ENCODE peak calls at places on chromosomes 11 and 22, in seven cellular contexts. A, K, B, E, X, F and L are unnamed samples. For H3K4me1, the result is how much of the 10 kb centered on the place peaks cover.

GRCh38 chr11:108286369-108286768 is 63.5 kb downstream of the ATM start:
- DNase-seq in A (no peak), K (no peak), B (no peak), E (no peak), X (no peak), F (no peak), L (no peak)

GRCh38 chr22:38284042-38284402 is 11.2 kb upstream of the TMEM184B start:
- DNase-seq in A (no peak), K (peak), B (peak), E (no peak), X (no peak), F (peak), L (no peak)

GRCh38 chr11:24903555-24903954 is 406.7 kb downstream of the LUZP2 start:
- DNase-seq in A (no peak), K (no peak), B (no peak), E (no peak), X (no peak), F (no peak), L (no peak)

GRCh38 chr22:39181778-39182177 is 29.3 kb upstream of the CBX7 start:
- DNase-seq in A (no peak), K (no peak), B (no peak), E (no peak), X (no peak), F (no peak), L (no peak)

GRCh38 chr11:11218287-11218986 is 134.6 kb downstream of the CSNK2A3 start:
- DNase-seq in A (no peak), K (no peak), B (no peak), E (no peak), X (no peak), F (peak), L (no peak)

GRCh38 chr22:37959231-37959825 is 5.8 kb downstream of the POLR2F start:
- DNase-seq in A (no peak), K (no peak), B (no peak), E (no peak), X (no peak), F (no peak), L (no peak)

GRCh38 chr11:77109236-77110019 is 6.8 kb downstream of the OMP start:
- DNase-seq in A (no peak), K (peak), B (no peak), E (no peak), X (no peak), F (no peak), L (no peak)

GRCh38 chr11:77126861-77127673 is 979 bp upstream of the MYO7A start:
- DNase-seq in A (peak), K (peak), B (peak), E (peak), X (no peak), F (peak), L (peak)

GRCh38 chr11:72634016-72634415 is 40.2 kb downstream of the PDE2A start:
- DNase-seq in A (no peak), K (no peak), B (no peak), E (no peak), X (no peak), F (no peak), L (no peak)

GRCh38 chr11:27216268-27217149 is 146.5 kb downstream of the CCDC34 start:
- DNase-seq in A (no peak), K (peak), B (peak), E (no peak), X (no peak), F (peak), L (no peak)

GRCh38 chr11:41499429-41499828 is 40.0 kb upstream of the LRRC4C start:
- DNase-seq in A (no peak), K (no peak), B (no peak), E (peak), X (no peak), F (no peak), L (no peak)

GRCh38 chr11:64624869-64625481 is 34.0 kb downstream of the SLC22A12 start:
- DNase-seq in A (no peak), K (no peak), B (no peak), E (no peak), X (no peak), F (no peak), L (no peak)

GRCh38 chr11:86722041-86722440 is 49.6 kb upstream of the ME3 start:
- DNase-seq in A (no peak), K (peak), B (no peak), E (no peak), X (no peak), F (no peak), L (no peak)

GRCh38 chr11:9180784-9181183 is 84.4 kb downstream of the DENND5A start:
- DNase-seq in A (no peak), K (peak), B (no peak), E (no peak), X (no peak), F (no peak), L (no peak)

GRCh38 chr22:43550024-43550620 is 138.3 kb downstream of the MPPED1 start:
- DNase-seq in A (no peak), K (no peak), B (no peak), E (no peak), X (no peak), F (no peak), L (no peak)

GRCh38 chr11:32386770-32387377 is 48.5 kb downstream of the WT1 start:
- DNase-seq in A (no peak), K (peak), B (no peak), E (no peak), X (no peak), F (peak), L (no peak)

GRCh38 chr22:19919701-19920363 is 21.7 kb upstream of the COMT start:
- DNase-seq in A (no peak), K (no peak), B (no peak), E (no peak), X (no peak), F (no peak), L (no peak)

GRCh38 chr22:30607939-30608338 is 965 bp downstream of the TCN2 start:
- DNase-seq in A (no peak), K (no peak), B (no peak), E (no peak), X (no peak), F (no peak), L (no peak)

GRCh38 chr22:35606916-35607315 is 10.2 kb downstream of the MB start:
- DNase-seq in A (no peak), K (no peak), B (no peak), E (no peak), X (no peak), F (no peak), L (no peak)

GRCh38 chr11:118206612-118207031 is 18.2 kb downstream of the JAML start:
- DNase-seq in A (no peak), K (peak), B (no peak), E (no peak), X (no peak), F (no peak), L (no peak)

GRCh38 chr22:40294696-40295095 is 51.6 kb upstream of the ADSL start:
- DNase-seq in A (no peak), K (no peak), B (no peak), E (no peak), X (no peak), F (no peak), L (no peak)

GRCh38 chr11:16924826-16925494 is 89.3 kb downstream of the PLEKHA7 start:
- DNase-seq in A (no peak), K (peak), B (peak), E (peak), X (no peak), F (peak), L (no peak)

GRCh38 chr22:41920271-41920976 is 5.5 kb upstream of the SHISA8 start:
- DNase-seq in A (no peak), K (no peak), B (no peak), E (no peak), X (no peak), F (no peak), L (no peak)

GRCh38 chr11:85628771-85629341 is 463 bp downstream of the TMEM126B start:
- DNase-seq in A (no peak), K (no peak), B (no peak), E (peak), X (no peak), F (no peak), L (no peak)

DNA sequence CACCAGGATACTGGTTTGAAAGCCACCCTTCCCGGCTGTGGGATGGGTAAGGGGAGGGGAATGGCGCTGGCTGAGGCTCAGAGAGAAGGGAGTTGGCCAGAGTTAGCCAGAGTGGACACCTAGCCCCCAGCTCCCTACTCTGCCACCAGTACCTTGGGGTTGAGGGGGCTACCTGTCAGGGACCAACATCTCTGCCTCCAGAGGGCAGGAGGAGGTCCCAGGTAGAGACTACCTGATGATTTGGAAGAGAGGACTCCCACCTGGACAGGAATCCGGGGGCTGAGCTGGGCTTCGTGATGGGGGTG is 3.7 kb downstream of the MYRF start:
- DNase-seq in A (no peak), K (no peak), B (no peak), E (no peak), X (no peak), F (no peak), L (no peak)
- H3K4me3 ChIP-seq in A (no peak), K (no peak), B (no peak), E (no peak), X (no peak), F (no peak), L (no peak)

GRCh38 chr11:114610550-114610949 is 15.0 kb upstream of the NXPE4 start:
- DNase-seq in A (no peak), K (no peak), B (no peak), E (no peak), X (no peak), F (no peak), L (no peak)
- H3K4me1 ChIP-seq in A (under half), K (under half), B (under half), E (under half), X (under half), F (under half), L (under half)

GRCh38 chr11:69481393-69481844 is at the start of gene LINC01488:
- DNase-seq in A (no peak), K (no peak), B (no peak), E (no peak), X (no peak), F (no peak), L (no peak)

GRCh38 chr11:69477111-69477510 is 4.4 kb upstream of the LINC01488 start:
- DNase-seq in A (no peak), K (no peak), B (no peak), E (no peak), X (no peak), F (no peak), L (no peak)

GRCh38 chr11:69480547-69481392 is 693 bp upstream of the LINC01488 start:
- DNase-seq in A (no peak), K (peak), B (no peak), E (no peak), X (no peak), F (peak), L (no peak)

GRCh38 chr11:69482322-69482721 is 859 bp downstream of the LINC01488 start:
- DNase-seq in A (no peak), K (no peak), B (no peak), E (no peak), X (no peak), F (no peak), L (no peak)

GRCh38 chr11:69479591-69480271 is 1.7 kb upstream of the LINC01488 start:
- DNase-seq in A (no peak), K (no peak), B (no peak), E (no peak), X (no peak), F (peak), L (no peak)
- H3K4me3 ChIP-seq in A (no peak), K (no peak), B (no peak), E (no peak), X (no peak), F (no peak), L (no peak)

DNA sequence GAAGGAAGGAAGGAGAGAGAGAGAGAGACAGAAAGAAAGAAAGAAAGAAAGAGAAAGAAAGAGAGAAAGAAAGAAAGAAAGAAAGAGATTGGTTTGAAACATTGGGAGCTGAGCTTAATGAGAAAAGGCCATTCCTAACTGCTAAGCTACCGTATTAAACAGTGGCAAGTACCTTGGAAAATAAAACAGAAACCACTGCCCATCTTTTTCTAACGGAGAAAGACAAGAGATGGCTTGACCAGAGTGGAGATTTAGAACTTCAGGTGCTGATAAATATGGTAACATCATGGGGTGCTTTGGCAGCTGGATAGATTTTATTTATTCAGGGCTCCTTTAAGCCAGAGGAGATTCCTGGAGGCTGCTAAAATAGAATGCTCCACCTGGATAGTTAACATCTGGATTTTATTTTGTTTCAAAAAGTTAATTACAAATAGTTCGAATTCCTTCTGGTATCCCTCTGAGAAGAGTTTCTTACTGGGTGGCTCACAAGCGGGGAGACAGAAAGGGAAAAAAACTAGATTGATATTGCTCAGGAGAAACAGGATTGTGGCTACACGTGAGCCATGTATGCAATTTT is 12.9 kb downstream of the TIMP3 start:
- DNase-seq in A (no peak), K (no peak), B (no peak), E (no peak), X (no peak), F (no peak), L (no peak)
- H3K4me1 ChIP-seq in A (under half), K (under half), B (under half), E (under half), X (under half), F (half or more), L (under half)

GRCh38 chr11:45930951-45931563 is 8.6 kb downstream of the LARGE2 start:
- DNase-seq in A (no peak), K (no peak), B (no peak), E (no peak), X (no peak), F (no peak), L (no peak)
- H3K4me3 ChIP-seq in A (no peak), K (no peak), B (no peak), E (no peak), X (no peak), F (no peak), L (no peak)

DNA sequence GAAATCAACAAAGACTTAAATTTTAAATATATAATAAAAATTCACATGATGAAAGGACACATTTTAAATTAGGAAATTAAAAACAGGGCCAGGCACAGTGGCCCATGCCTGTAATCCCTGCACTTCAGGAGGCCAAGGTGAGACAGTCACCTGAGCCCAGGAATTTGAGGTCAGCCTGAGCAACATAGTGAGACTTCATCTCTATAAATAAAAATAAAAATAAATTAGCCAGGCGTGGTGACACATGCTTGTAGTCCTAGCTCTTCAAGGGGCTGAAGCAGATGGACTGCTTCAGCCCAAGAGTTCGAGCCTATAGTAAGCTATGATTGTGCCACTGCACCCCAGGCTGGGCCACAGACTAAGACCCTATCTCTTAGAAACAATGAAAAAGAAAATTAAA is 29.3 kb downstream of the RRAS2 start:
- DNase-seq in A (no peak), K (no peak), B (no peak), E (no peak), X (no peak), F (no peak), L (no peak)
- H3K4me1 ChIP-seq in A (under half), K (under half), B (under half), E (under half), X (under half), F (under half), L (under half)

DNA sequence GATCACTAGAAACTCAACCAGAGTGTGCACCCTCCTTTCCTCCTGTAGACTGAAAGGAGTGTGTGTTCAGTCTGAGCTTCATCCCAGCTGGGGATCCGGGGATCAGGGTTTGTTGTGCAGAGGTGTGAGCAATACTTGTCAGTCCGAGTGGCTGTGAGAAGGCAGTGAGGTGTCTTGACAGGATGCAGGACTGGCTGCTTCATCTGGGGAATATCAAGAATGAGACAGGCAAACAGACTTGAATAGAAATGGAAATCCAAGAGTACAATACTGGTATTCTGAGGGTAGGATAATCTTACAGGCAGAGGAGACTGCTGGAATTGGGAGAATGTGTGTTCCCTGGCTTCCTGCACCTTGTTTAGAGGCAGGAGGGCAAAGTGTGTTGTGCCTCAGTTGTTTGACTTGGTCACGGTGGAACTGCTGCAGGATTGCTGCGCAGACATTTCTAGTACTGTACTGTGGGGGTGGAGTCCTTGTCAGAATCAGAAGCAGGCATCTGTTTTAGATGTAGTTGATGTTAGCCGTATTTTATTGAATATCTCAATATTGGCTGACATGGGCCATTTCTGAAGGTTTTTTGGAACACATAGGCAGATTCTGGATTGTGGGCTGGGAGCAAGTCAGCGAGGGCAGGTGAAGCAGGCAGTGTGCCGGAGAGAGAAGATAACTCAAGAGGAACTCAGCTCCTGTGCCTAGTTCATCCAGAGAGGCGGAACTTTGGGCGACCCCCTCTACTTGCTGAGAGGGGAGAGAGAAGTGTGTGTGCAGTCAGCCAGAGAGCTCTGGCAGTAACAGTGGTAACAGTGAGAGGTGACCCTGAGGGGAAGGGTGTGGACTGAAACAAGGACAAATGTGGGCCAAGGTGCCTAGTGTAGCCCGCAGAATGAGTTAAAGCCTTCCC is 27.1 kb upstream of the GRK2 start:
- DNase-seq in A (no peak), K (peak), B (no peak), E (peak), X (no peak), F (no peak), L (no peak)
- H3K4me3 ChIP-seq in A (peak), K (peak), B (no peak), E (peak), X (peak), F (peak), L (peak)

GRCh38 chr11:1505480-1505879 is 18.9 kb upstream of the MOB2 start:
- DNase-seq in A (no peak), K (no peak), B (no peak), E (peak), X (no peak), F (no peak), L (no peak)

GRCh38 chr11:1502971-1503707 is 16.6 kb upstream of the MOB2 start:
- DNase-seq in A (no peak), K (no peak), B (no peak), E (no peak), X (no peak), F (peak), L (no peak)

GRCh38 chr11:1503708-1504104 is 17.1 kb upstream of the MOB2 start:
- DNase-seq in A (no peak), K (no peak), B (no peak), E (no peak), X (no peak), F (peak), L (no peak)

GRCh38 chr11:1504164-1504563 is 17.6 kb upstream of the MOB2 start:
- DNase-seq in A (no peak), K (no peak), B (no peak), E (no peak), X (no peak), F (no peak), L (no peak)

GRCh38 chr11:1504581-1505290 is 18.2 kb upstream of the MOB2 start:
- DNase-seq in A (no peak), K (no peak), B (no peak), E (no peak), X (no peak), F (no peak), L (no peak)
- H3K4me1 ChIP-seq in A (under half), K (under half), B (under half), E (under half), X (under half), F (half or more), L (under half)

GRCh38 chr11:68267881-68268240 is 3.9 kb downstream of the C11orf24 start:
- DNase-seq in A (no peak), K (no peak), B (no peak), E (no peak), X (no peak), F (no peak), L (no peak)
- H3K4me3 ChIP-seq in A (no peak), K (no peak), B (no peak), E (no peak), X (no peak), F (no peak), L (no peak)